ENCODE peak calls at places on chromosomes 7 and 10, in eight cellular contexts. R is IMR-90, M is uterus, E is choroid plexus epithelial cell, O is A549, D is body of pancreas, B is astrocyte of the cerebellum, T is fibroblast of villous mesenchyme. Z is an unnamed sample.

GRCh38 chr10:79178614-79179403 is 110.0 kb downstream of the ZMIZ1 start:
- DNase-seq in M (peak), R (peak), B (peak), T (peak), D (no peak), O (no peak), E (peak), Z (no peak)

GRCh38 chr7:101586971-101587370 is 42.1 kb downstream of the MYL10 start:
- DNase-seq in B (no peak), T (no peak), D (no peak), E (no peak), R (no peak), O (no peak), M (no peak), Z (no peak)

GRCh38 chr10:16521311-16522016 is at the start of gene C1QL3:
- DNase-seq in O (no peak), B (peak), R (peak), M (no peak), T (peak), D (peak), E (peak), Z (no peak)

GRCh38 chr7:130912910-130913720 is 179.1 kb upstream of the KLF14 start:
- DNase-seq in T (peak), M (peak), E (peak), O (peak), R (peak), D (peak), B (peak), Z (peak)

GRCh38 chr7:140595468-140596147 is 45.0 kb downstream of the DENND2A start:
- DNase-seq in R (no peak), E (no peak), D (no peak), B (no peak), M (no peak), T (no peak), O (no peak), Z (no peak)

GRCh38 chr7:117941138-117941810 is 68.0 kb upstream of the CTTNBP2 start:
- DNase-seq in D (no peak), R (peak), M (no peak), B (no peak), T (peak), E (peak), O (no peak), Z (no peak)

GRCh38 chr7:131556055-131556911 is at the start of gene PODXL:
- DNase-seq in R (peak), M (peak), E (no peak), T (peak), D (peak), O (peak), B (no peak), Z (no peak)

GRCh38 chr10:128268015-128268722 is 141.9 kb upstream of the MKI67 start:
- DNase-seq in B (no peak), D (no peak), T (peak), M (no peak), O (peak), R (no peak), E (peak), Z (no peak)

GRCh38 chr10:123357363-123358075 is 203.3 kb downstream of the BUB3 start:
- DNase-seq in E (no peak), O (no peak), D (no peak), R (no peak), M (no peak), B (no peak), T (no peak), Z (no peak)

GRCh38 chr10:31152421-31153133 is 120.9 kb upstream of the ZNF438 start:
- DNase-seq in B (no peak), E (peak), D (no peak), T (no peak), R (no peak), O (no peak), M (no peak), Z (no peak)

GRCh38 chr7:84497873-84498272 is 303.3 kb upstream of the SEMA3A start:
- DNase-seq in E (no peak), O (no peak), M (no peak), B (no peak), R (no peak), D (no peak), T (peak), Z (no peak)

GRCh38 chr7:74006032-74006431 is 21.9 kb upstream of the ELN start:
- DNase-seq in M (no peak), E (no peak), T (no peak), B (no peak), R (no peak), O (no peak), D (no peak), Z (no peak)

GRCh38 chr7:7962851-7963250 is 5.7 kb upstream of the GLCCI1 start:
- DNase-seq in O (no peak), M (no peak), R (peak), T (peak), D (no peak), E (peak), B (no peak), Z (no peak)

GRCh38 chr7:76315372-76315771 is 12.9 kb downstream of the HSPB1 start:
- DNase-seq in D (no peak), B (no peak), O (no peak), M (no peak), R (no peak), T (no peak), E (no peak), Z (no peak)

GRCh38 chr7:30917216-30917893 is 5.7 kb downstream of the AQP1 start:
- DNase-seq in M (no peak), E (no peak), R (no peak), T (no peak), B (no peak), D (no peak), O (no peak), Z (no peak)

GRCh38 chr10:19480296-19480695 is 335.9 kb upstream of the PLXDC2 start:
- DNase-seq in E (no peak), B (no peak), D (no peak), R (peak), M (no peak), T (peak), O (no peak), Z (no peak)

GRCh38 chr10:2985729-2986232 is 81.6 kb upstream of the PFKP start:
- DNase-seq in T (no peak), D (peak), B (no peak), R (peak), M (no peak), E (peak), O (peak), Z (peak)

GRCh38 chr10:43702213-43702935 is 53.7 kb upstream of the ZNF32 start:
- DNase-seq in M (no peak), O (no peak), B (no peak), R (no peak), D (peak), T (no peak), E (no peak), Z (no peak)

GRCh38 chr7:42151309-42151708 is 85.7 kb downstream of the GLI3 start:
- DNase-seq in B (no peak), O (no peak), T (peak), D (no peak), R (peak), M (no peak), E (no peak), Z (no peak)

GRCh38 chr7:38518516-38518915 is 112.7 kb downstream of the AMPH start:
- DNase-seq in B (no peak), R (peak), M (no peak), D (no peak), E (no peak), O (no peak), T (no peak), Z (no peak)

GRCh38 chr7:33494473-33494872 is 365.1 kb downstream of the BBS9 start:
- DNase-seq in E (peak), D (no peak), M (no peak), T (no peak), R (peak), O (no peak), B (no peak), Z (no peak)

GRCh38 chr7:3836855-3837254 is 535.8 kb downstream of the SDK1 start:
- DNase-seq in B (no peak), D (no peak), R (no peak), O (no peak), E (no peak), T (no peak), M (no peak), Z (no peak)

GRCh38 chr10:78470267-78471103 is 436.8 kb downstream of the RPS24 start:
- DNase-seq in O (no peak), E (no peak), B (no peak), M (no peak), D (peak), R (peak), T (no peak), Z (peak)

GRCh38 chr7:2921748-2922147 is 77.6 kb upstream of the GNA12 start:
- DNase-seq in O (no peak), R (no peak), D (no peak), E (peak), B (no peak), M (no peak), T (no peak), Z (no peak)

GRCh38 chr7:1662101-1662500 is 8.0 kb upstream of the ELFN1 start:
- DNase-seq in R (no peak), E (no peak), T (no peak), M (peak), D (peak), B (no peak), O (no peak), Z (no peak)

GRCh38 chr10:42975558-42976352 is 101.1 kb upstream of the RET start:
- DNase-seq in O (peak), M (peak), D (peak), R (no peak), T (no peak), E (no peak), B (no peak), Z (no peak)

GRCh38 chr10:80154978-80155695 is 22.6 kb downstream of the PLAC9 start:
- DNase-seq in O (no peak), R (peak), M (peak), D (no peak), B (peak), T (peak), E (peak), Z (peak)

GRCh38 chr7:47268826-47269465 is 313.0 kb downstream of the TNS3 start:
- DNase-seq in T (peak), E (no peak), M (no peak), B (no peak), D (no peak), O (no peak), R (no peak), Z (no peak)

GRCh38 chr10:124512040-124512428 is 50.4 kb downstream of the LHPP start:
- DNase-seq in M (no peak), B (no peak), E (no peak), D (no peak), R (no peak), T (no peak), O (no peak), Z (no peak)

GRCh38 chr10:31650010-31650409 is 278.6 kb downstream of the ARHGAP12 start:
- DNase-seq in B (peak), T (peak), O (peak), M (peak), R (peak), D (peak), E (peak), Z (no peak)

GRCh38 chr7:159144756-159145543 is at the start of gene VIPR2:
- DNase-seq in D (peak), R (no peak), M (peak), E (no peak), T (no peak), B (no peak), O (no peak), Z (no peak)

GRCh38 chr10:130578532-130579289 is 442.5 kb downstream of the GLRX3 start:
- DNase-seq in M (no peak), E (no peak), O (no peak), B (no peak), D (no peak), R (no peak), T (no peak), Z (no peak)

GRCh38 chr10:86298501-86299001 is 68.0 kb downstream of the GRID1 start:
- DNase-seq in E (no peak), T (no peak), R (no peak), D (no peak), M (no peak), B (no peak), O (no peak), Z (no peak)

GRCh38 chr10:35827783-35828182 is 185.7 kb upstream of the FZD8 start:
- DNase-seq in E (no peak), T (no peak), M (no peak), R (no peak), O (no peak), D (no peak), B (no peak), Z (no peak)

GRCh38 chr7:20506175-20506574 is 109.3 kb upstream of the ABCB5 start:
- DNase-seq in R (no peak), M (no peak), D (no peak), T (no peak), B (no peak), E (no peak), O (no peak), Z (no peak)

GRCh38 chr10:48935141-48935540 is 4.5 kb downstream of the LRRC18 start:
- DNase-seq in D (no peak), T (no peak), M (no peak), R (no peak), E (peak), B (no peak), O (no peak), Z (no peak)

GRCh38 chr10:102675151-102675886 is 31.0 kb downstream of the TRIM8 start:
- DNase-seq in T (peak), O (no peak), D (no peak), B (no peak), M (no peak), E (peak), R (no peak), Z (peak)
- H3K4me3 ChIP-seq in T (peak), O (no peak), D (no peak), B (no peak), M (no peak), E (no peak), R (peak), Z (no peak)

GRCh38 chr10:14487511-14487909 is 156.8 kb upstream of the FRMD4A start:
- DNase-seq in T (no peak), M (no peak), D (no peak), B (no peak), O (no peak), R (peak), E (peak), Z (peak)

GRCh38 chr10:14489522-14490177 is 158.9 kb upstream of the FRMD4A start:
- DNase-seq in T (no peak), R (no peak), E (no peak), D (no peak), O (no peak), B (no peak), M (no peak), Z (no peak)

GRCh38 chr10:14483417-14483816 is 152.7 kb upstream of the FRMD4A start:
- DNase-seq in O (no peak), E (no peak), B (no peak), M (no peak), D (no peak), R (no peak), T (no peak), Z (no peak)

GRCh38 chr10:14485986-14486385 is 155.3 kb upstream of the FRMD4A start:
- DNase-seq in R (peak), O (no peak), E (no peak), D (no peak), T (no peak), M (no peak), B (no peak), Z (no peak)

GRCh38 chr10:14486777-14487510 is 156.2 kb upstream of the FRMD4A start:
- DNase-seq in B (no peak), O (peak), T (peak), D (peak), R (peak), E (no peak), M (no peak), Z (peak)
- H3K4me3 ChIP-seq in B (no peak), O (no peak), T (no peak), D (no peak), R (peak), E (no peak), M (no peak), Z (no peak)

DNA sequence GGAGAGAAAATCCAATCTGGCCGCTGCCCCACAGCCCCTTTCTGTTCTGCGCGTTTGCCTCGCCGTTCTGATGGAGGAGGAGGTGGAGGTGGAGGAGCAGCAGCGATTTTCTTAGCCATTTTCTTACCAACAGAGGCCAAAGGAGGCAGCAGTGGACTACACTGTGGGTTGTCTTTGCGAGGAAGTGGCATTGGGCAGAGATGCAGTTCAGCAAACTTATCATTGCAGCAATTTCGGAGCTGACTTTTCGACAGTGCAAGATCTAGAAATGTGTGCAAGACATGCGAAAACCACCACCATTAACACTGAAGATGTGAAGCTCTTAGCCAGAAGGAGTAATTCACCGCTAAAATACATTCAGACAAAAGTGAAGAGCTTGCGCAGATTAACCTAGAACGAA is 1.9 kb upstream of the ARL4A start:
- DNase-seq in E (peak), R (peak), T (peak), M (peak), D (peak), B (no peak), O (peak), Z (no peak)
- H3K4me3 ChIP-seq in E (no peak), R (no peak), T (peak), M (no peak), D (no peak), B (no peak), O (peak), Z (no peak)

GRCh38 chr10:84541289-84541637 is 212.9 kb downstream of the CCSER2 start:
- DNase-seq in T (no peak), M (no peak), D (no peak), E (peak), O (peak), B (no peak), R (no peak), Z (no peak)

GRCh38 chr10:84539244-84539643 is 210.9 kb downstream of the CCSER2 start:
- DNase-seq in D (no peak), O (no peak), E (peak), M (no peak), B (no peak), T (no peak), R (peak), Z (no peak)

GRCh38 chr10:84540022-84540616 is 211.7 kb downstream of the CCSER2 start:
- DNase-seq in R (peak), B (peak), D (no peak), E (peak), M (no peak), T (peak), O (peak), Z (peak)

GRCh38 chr10:84542552-84542951 is 214.2 kb downstream of the CCSER2 start:
- DNase-seq in T (no peak), D (no peak), M (no peak), O (no peak), B (no peak), E (no peak), R (no peak), Z (no peak)

GRCh38 chr10:84540617-84541288 is 212.4 kb downstream of the CCSER2 start:
- DNase-seq in R (peak), T (peak), M (peak), E (peak), O (peak), D (peak), B (peak), Z (peak)
- H3K4me3 ChIP-seq in R (peak), T (peak), M (peak), E (peak), O (peak), D (no peak), B (peak), Z (peak)

GRCh38 chr7:55066938-55067337 is 48.1 kb downstream of the EGFR start:
- DNase-seq in O (no peak), T (no peak), B (no peak), E (no peak), R (no peak), M (no peak), D (no peak), Z (no peak)

GRCh38 chr7:55066479-55066878 is 47.7 kb downstream of the EGFR start:
- DNase-seq in T (peak), M (no peak), D (no peak), E (peak), R (no peak), B (no peak), O (peak), Z (no peak)

GRCh38 chr7:55063633-55064032 is 44.8 kb downstream of the EGFR start:
- DNase-seq in O (no peak), M (no peak), D (no peak), T (peak), E (peak), R (peak), B (no peak), Z (peak)

GRCh38 chr7:55065511-55066229 is 46.9 kb downstream of the EGFR start:
- DNase-seq in E (peak), O (peak), T (peak), M (no peak), B (peak), R (peak), D (no peak), Z (peak)

DNA sequence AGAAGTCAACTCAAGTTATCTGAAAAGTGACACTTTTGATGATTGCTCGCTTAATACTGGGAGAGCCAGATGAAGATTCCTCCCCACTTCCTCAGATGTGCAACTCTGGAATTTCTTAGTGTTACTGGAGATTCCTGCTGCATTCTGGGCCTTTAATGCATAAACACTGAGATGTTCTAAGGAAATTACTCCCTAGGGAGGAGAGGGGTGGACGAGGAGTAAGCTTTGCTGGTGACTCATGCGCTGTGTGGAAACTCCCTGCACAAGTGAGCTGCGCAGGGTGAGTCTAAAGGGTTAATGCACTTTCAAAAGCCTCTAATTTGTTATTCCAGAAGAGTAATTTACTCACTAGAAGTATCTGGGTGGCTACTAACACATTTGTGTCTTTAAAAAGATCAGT is 46.3 kb downstream of the EGFR start:
- DNase-seq in D (no peak), R (peak), T (peak), E (peak), M (peak), O (peak), B (peak), Z (peak)
- H3K4me3 ChIP-seq in D (no peak), R (no peak), T (peak), E (no peak), M (no peak), O (no peak), B (no peak), Z (no peak)

DNA sequence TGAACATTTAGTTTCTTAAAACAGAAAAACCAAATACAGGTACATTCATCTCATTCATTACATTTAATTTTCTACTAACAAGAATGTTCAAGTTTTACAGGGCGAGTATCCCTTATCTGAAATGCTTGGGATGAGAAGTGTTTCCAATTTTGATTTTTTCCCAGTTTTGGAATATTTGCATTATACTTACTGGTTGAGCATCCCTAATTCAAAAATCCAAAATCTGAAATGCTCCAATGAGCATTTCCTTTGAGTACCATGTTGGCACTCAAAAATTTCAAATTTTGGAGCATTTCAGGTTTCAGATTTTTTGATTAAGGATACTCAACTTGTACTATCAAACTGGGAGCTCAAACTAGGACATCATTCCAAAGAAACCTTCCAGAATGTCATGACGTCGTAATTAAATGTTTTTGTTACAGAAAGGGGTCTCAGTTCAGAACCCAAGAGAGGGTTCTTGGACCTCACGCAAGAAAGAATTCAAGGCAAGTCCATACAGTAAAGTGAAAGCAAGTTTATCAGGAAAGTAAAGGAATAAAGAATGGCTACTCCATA is 90.8 kb upstream of the PIK3CG start:
- DNase-seq in R (no peak), D (no peak), T (no peak), O (no peak), E (no peak), M (no peak), B (no peak), Z (no peak)
- H3K4me3 ChIP-seq in R (no peak), D (no peak), T (no peak), O (peak), E (no peak), M (no peak), B (no peak), Z (no peak)

GRCh38 chr10:97004591-97004990 is 172.5 kb downstream of the LCOR start:
- DNase-seq in O (no peak), E (no peak), B (no peak), D (no peak), M (no peak), T (no peak), R (no peak), Z (no peak)
- H3K4me3 ChIP-seq in O (no peak), E (no peak), B (no peak), D (no peak), M (no peak), T (no peak), R (no peak), Z (no peak)